ENCODE peak calls at places on chromosomes 6 and 20, in five cellular contexts. L is bronchial epithelial cell, B is GM13976, X is upper lobe of left lung, H is nephron progenitor cell. K is an unnamed sample.

GRCh38 chr6:107509506-107509905 is 19.6 kb downstream of the SOBP start:
- DNase-seq in L (no peak), B (no peak), X (no peak), H (no peak), K (no peak)

GRCh38 chr6:84422380-84422968 is 195.0 kb upstream of the CEP162 start:
- DNase-seq in L (peak), B (peak), X (peak), H (peak), K (peak)

GRCh38 chr6:30075987-30076311 is 380 bp upstream of the RNF39 start:
- DNase-seq in L (peak), B (no peak), X (peak), H (no peak), K (no peak)

GRCh38 chr6:123380257-123380656 is 256.5 kb downstream of the TRDN start:
- DNase-seq in L (peak), B (no peak), X (no peak), H (peak), K (no peak)

GRCh38 chr6:44563397-44563796 is 175.9 kb downstream of the CDC5L start:
- DNase-seq in L (peak), B (no peak), X (no peak), H (no peak), K (no peak)

GRCh38 chr6:96909826-96910225 is 12.1 kb upstream of the NDUFAF4 start:
- DNase-seq in L (no peak), B (no peak), X (no peak), H (no peak), K (no peak)

GRCh38 chr20:33673411-33674293 is 576 bp downstream of the NECAB3 start:
- DNase-seq in L (no peak), B (no peak), X (peak), H (no peak), K (no peak)

GRCh38 chr20:258963-259362 is 1.4 kb downstream of the DEFB132 start:
- DNase-seq in L (peak), B (no peak), X (no peak), H (no peak), K (no peak)

GRCh38 chr20:12594410-12595130 is 414.2 kb upstream of the SPTLC3 start:
- DNase-seq in L (peak), B (no peak), X (no peak), H (no peak), K (no peak)

GRCh38 chr20:24381886-24382285 is 87.5 kb upstream of the SYNDIG1 start:
- DNase-seq in L (no peak), B (no peak), X (no peak), H (no peak), K (no peak)

GRCh38 chr20:50980851-50981713 is 22.5 kb downstream of the MOCS3 start:
- DNase-seq in L (peak), B (peak), X (peak), H (peak), K (peak)

GRCh38 chr20:56001106-56001785 is 4.1 kb downstream of the CBLN4 start:
- DNase-seq in L (no peak), B (no peak), X (no peak), H (no peak), K (no peak)

GRCh38 chr20:42018979-42019378 is 400.8 kb upstream of the CHD6 start:
- DNase-seq in L (no peak), B (no peak), X (no peak), H (no peak), K (no peak)
- TF ChIP-seq CTCF in L (no peak), B (peak), X (no peak), H (no peak), K (no peak)

GRCh38 chr6:81752084-81752968 is at the start of gene TENT5A:
- DNase-seq in L (peak), B (peak), X (peak), H (peak), K (peak)
- TF ChIP-seq CTCF in L (peak), B (no peak), X (peak), H (no peak), K (no peak)

DNA sequence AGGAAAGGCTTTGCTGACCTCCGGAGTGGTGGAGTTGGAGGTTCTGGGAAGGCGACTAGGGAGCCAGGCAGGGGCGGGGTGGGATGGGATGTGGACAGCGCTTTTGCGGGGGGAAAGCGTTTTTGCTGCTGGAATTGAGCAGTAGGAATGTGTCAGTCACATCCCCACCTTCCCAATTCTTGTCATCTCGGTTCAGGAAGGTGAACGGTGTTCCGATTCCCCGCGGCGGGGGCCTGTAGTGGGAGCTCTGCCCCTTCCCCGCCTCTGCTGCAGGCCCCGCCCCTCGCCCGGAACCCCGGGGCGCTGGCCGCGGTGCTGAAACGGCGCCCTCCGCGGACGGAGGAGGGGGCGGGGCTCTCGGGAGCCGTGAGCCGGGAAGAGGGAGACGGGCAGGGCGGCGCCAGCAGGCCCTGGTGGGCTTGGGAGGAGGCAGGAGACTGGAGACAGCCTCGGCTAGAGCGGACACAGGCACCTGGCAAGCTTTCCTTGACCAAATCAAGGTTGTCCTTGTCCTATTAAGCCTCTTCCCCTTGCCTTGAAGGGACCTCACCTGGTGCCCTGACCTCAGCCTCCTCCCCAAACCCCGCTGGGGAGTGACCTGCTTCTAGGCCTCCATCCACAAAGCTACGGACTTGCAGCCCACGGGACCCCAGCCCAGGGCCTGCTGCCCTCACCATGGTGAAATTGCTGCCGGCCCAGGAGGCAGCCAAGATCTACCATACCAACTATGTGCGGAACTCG is at the start of gene LHFPL5:
- DNase-seq in L (no peak), B (peak), X (peak), H (peak), K (peak)
- TF ChIP-seq CTCF in L (no peak), B (no peak), X (no peak), H (no peak), K (no peak)

GRCh38 chr6:190596-191395 is 101.5 kb upstream of the DUSP22 start:
- DNase-seq in L (peak), B (no peak), X (no peak), H (peak), K (no peak)
- TF ChIP-seq CTCF in L (peak), B (peak), X (no peak), H (no peak), K (no peak)

K was measured in mesothelial cell of epicardium.